ENCODE peak calls at places on chromosome 1, in seven cellular contexts. One of them, this sample, is unnamed.

GRCh38 chr1:234554478-234555311 is 55.3 kb downstream of the IRF2BP2 start:
- DNase-seq in mucosa of descending colon: no peak
- DNase-seq in breast epithelium: peak; percentile 25
- DNase-seq in Peyer's patch: no peak
- DNase-seq in CD8-positive, alpha-beta T cell: no peak
- DNase-seq in sigmoid colon: peak; percentile 89
- DNase-seq in uterus: peak; percentile 70
- DNase-seq in this sample: no peak

GRCh38 chr1:236038034-236038433 is 26.9 kb downstream of the NID1 start:
- DNase-seq in uterus: no peak
- DNase-seq in mucosa of descending colon: no peak
- DNase-seq in Peyer's patch: no peak
- DNase-seq in breast epithelium: no peak
- DNase-seq in sigmoid colon: peak; percentile 54
- DNase-seq in CD8-positive, alpha-beta T cell: no peak
- DNase-seq in this sample: no peak

GRCh38 chr1:107529511-107530149 is 388.8 kb downstream of the NTNG1 start:
- DNase-seq in breast epithelium: no peak
- DNase-seq in Peyer's patch: peak; percentile 66
- DNase-seq in uterus: no peak
- DNase-seq in sigmoid colon: no peak
- DNase-seq in CD8-positive, alpha-beta T cell: no peak
- DNase-seq in mucosa of descending colon: peak; percentile 50
- DNase-seq in this sample: no peak

GRCh38 chr1:243354511-243355153 is 98.8 kb downstream of the SDCCAG8 start:
- DNase-seq in CD8-positive, alpha-beta T cell: no peak
- DNase-seq in mucosa of descending colon: no peak
- DNase-seq in Peyer's patch: no peak
- DNase-seq in breast epithelium: no peak
- DNase-seq in sigmoid colon: no peak
- DNase-seq in uterus: no peak
- DNase-seq in this sample: no peak

GRCh38 chr1:63322248-63322943 is at the start of gene FOXD3:
- DNase-seq in sigmoid colon: peak; percentile 85
- DNase-seq in Peyer's patch: peak; percentile 79
- DNase-seq in breast epithelium: peak; percentile 66
- DNase-seq in mucosa of descending colon: peak; percentile 78
- DNase-seq in uterus: peak; percentile 33
- DNase-seq in CD8-positive, alpha-beta T cell: no peak
- DNase-seq in this sample: peak; percentile 50

GRCh38 chr1:105793541-105794146 is 1262.8 kb upstream of the PRMT6 start:
- DNase-seq in mucosa of descending colon: peak; percentile 75
- DNase-seq in breast epithelium: no peak
- DNase-seq in sigmoid colon: no peak
- DNase-seq in CD8-positive, alpha-beta T cell: no peak
- DNase-seq in uterus: no peak
- DNase-seq in Peyer's patch: peak; percentile 61
- DNase-seq in this sample: no peak

GRCh38 chr1:206982216-206982615 is 12.0 kb upstream of the FCAMR start:
- DNase-seq in CD8-positive, alpha-beta T cell: peak; percentile 30
- DNase-seq in uterus: no peak
- DNase-seq in sigmoid colon: no peak
- DNase-seq in mucosa of descending colon: peak; percentile 87
- DNase-seq in breast epithelium: no peak
- DNase-seq in Peyer's patch: peak; percentile 90
- DNase-seq in this sample: peak; percentile 64

GRCh38 chr1:113677250-113678158 is 81.8 kb downstream of the PHTF1 start:
- DNase-seq in CD8-positive, alpha-beta T cell: no peak
- DNase-seq in Peyer's patch: peak; percentile 62
- DNase-seq in sigmoid colon: no peak
- DNase-seq in mucosa of descending colon: peak; percentile 21
- DNase-seq in uterus: no peak
- DNase-seq in breast epithelium: no peak
- DNase-seq in this sample: no peak

GRCh38 chr1:30081379-30082102 is 641.8 kb downstream of the MATN1 start:
- DNase-seq in CD8-positive, alpha-beta T cell: no peak
- DNase-seq in breast epithelium: no peak
- DNase-seq in mucosa of descending colon: no peak
- DNase-seq in sigmoid colon: no peak
- DNase-seq in Peyer's patch: no peak
- DNase-seq in uterus: no peak
- DNase-seq in this sample: no peak

GRCh38 chr1:10724948-10725852 is 71.2 kb downstream of the CASZ1 start:
- DNase-seq in breast epithelium: peak; percentile 72
- DNase-seq in CD8-positive, alpha-beta T cell: no peak
- DNase-seq in Peyer's patch: no peak
- DNase-seq in uterus: peak; percentile 63
- DNase-seq in mucosa of descending colon: no peak
- DNase-seq in sigmoid colon: peak; percentile 84
- DNase-seq in this sample: peak; percentile 74

GRCh38 chr1:204721378-204722041 is 36.0 kb upstream of the LRRN2 start:
- DNase-seq in uterus: no peak
- DNase-seq in Peyer's patch: no peak
- DNase-seq in sigmoid colon: peak; percentile 9
- DNase-seq in mucosa of descending colon: no peak
- DNase-seq in breast epithelium: no peak
- DNase-seq in CD8-positive, alpha-beta T cell: no peak
- DNase-seq in this sample: no peak

GRCh38 chr1:14538335-14538734 is 60.1 kb upstream of the KAZN start:
- DNase-seq in breast epithelium: no peak
- DNase-seq in Peyer's patch: no peak
- DNase-seq in sigmoid colon: no peak
- DNase-seq in mucosa of descending colon: no peak
- DNase-seq in CD8-positive, alpha-beta T cell: no peak
- DNase-seq in uterus: no peak
- DNase-seq in this sample: no peak

GRCh38 chr1:246681822-246682221 is 42.4 kb upstream of the SCCPDH start:
- DNase-seq in sigmoid colon: no peak
- DNase-seq in Peyer's patch: no peak
- DNase-seq in breast epithelium: no peak
- DNase-seq in mucosa of descending colon: no peak
- DNase-seq in uterus: peak; percentile 33
- DNase-seq in CD8-positive, alpha-beta T cell: no peak
- DNase-seq in this sample: no peak

GRCh38 chr1:89833183-89834077 is 12.6 kb downstream of the LRRC8D start:
- DNase-seq in CD8-positive, alpha-beta T cell: no peak
- DNase-seq in sigmoid colon: no peak
- DNase-seq in uterus: no peak
- DNase-seq in mucosa of descending colon: no peak
- DNase-seq in Peyer's patch: no peak
- DNase-seq in breast epithelium: no peak
- DNase-seq in this sample: no peak

GRCh38 chr1:226653311-226653921 is 85.7 kb downstream of the ITPKB start:
- DNase-seq in breast epithelium: no peak
- DNase-seq in uterus: no peak
- DNase-seq in CD8-positive, alpha-beta T cell: peak; percentile 50
- DNase-seq in Peyer's patch: peak; percentile 89
- DNase-seq in mucosa of descending colon: no peak
- DNase-seq in sigmoid colon: no peak
- DNase-seq in this sample: no peak

GRCh38 chr1:207993477-207994445 is 82.8 kb upstream of the CD34 start:
- DNase-seq in Peyer's patch: no peak
- DNase-seq in sigmoid colon: no peak
- DNase-seq in breast epithelium: no peak
- DNase-seq in uterus: no peak
- DNase-seq in CD8-positive, alpha-beta T cell: no peak
- DNase-seq in mucosa of descending colon: no peak
- DNase-seq in this sample: no peak

GRCh38 chr1:179714159-179714558 is 28.9 kb upstream of the FAM163A start:
- DNase-seq in Peyer's patch: no peak
- DNase-seq in mucosa of descending colon: no peak
- DNase-seq in sigmoid colon: no peak
- DNase-seq in breast epithelium: no peak
- DNase-seq in uterus: no peak
- DNase-seq in CD8-positive, alpha-beta T cell: no peak
- DNase-seq in this sample: no peak

GRCh38 chr1:159775716-159776115 is 5.0 kb upstream of the DUSP23 start:
- DNase-seq in sigmoid colon: no peak
- DNase-seq in breast epithelium: no peak
- DNase-seq in CD8-positive, alpha-beta T cell: no peak
- DNase-seq in Peyer's patch: no peak
- DNase-seq in mucosa of descending colon: peak; percentile 14
- DNase-seq in uterus: no peak
- DNase-seq in this sample: no peak
- TF ChIP-seq CTCF in sigmoid colon: no peak
- TF ChIP-seq CTCF in breast epithelium: no peak
- TF ChIP-seq CTCF in CD8-positive, alpha-beta T cell: no peak
- TF ChIP-seq CTCF in Peyer's patch: no peak
- TF ChIP-seq CTCF in mucosa of descending colon: no peak
- TF ChIP-seq CTCF in uterus: no peak
- TF ChIP-seq CTCF in this sample: no peak

GRCh38 chr1:40606160-40606559 is 59.3 kb downstream of the RIMS3 start:
- DNase-seq in Peyer's patch: no peak
- DNase-seq in mucosa of descending colon: no peak
- DNase-seq in CD8-positive, alpha-beta T cell: no peak
- DNase-seq in sigmoid colon: no peak
- DNase-seq in breast epithelium: no peak
- DNase-seq in uterus: no peak
- DNase-seq in this sample: no peak
- H3K4me1 ChIP-seq in Peyer's patch: no peaks in the 10 kb centered on the region
- H3K4me1 ChIP-seq in mucosa of descending colon: no peaks in the 10 kb centered on the region
- H3K4me1 ChIP-seq in CD8-positive, alpha-beta T cell: no peaks in the 10 kb centered on the region
- H3K4me1 ChIP-seq in sigmoid colon: no peaks in the 10 kb centered on the region
- H3K4me1 ChIP-seq in breast epithelium: no peaks in the 10 kb centered on the region
- H3K4me1 ChIP-seq in uterus: no peaks in the 10 kb centered on the region
- H3K4me1 ChIP-seq in this sample: no peaks in the 10 kb centered on the region

GRCh38 chr1:214816603-214817002 is 213.6 kb downstream of the CENPF start:
- DNase-seq in breast epithelium: no peak
- DNase-seq in mucosa of descending colon: no peak
- DNase-seq in CD8-positive, alpha-beta T cell: no peak
- DNase-seq in sigmoid colon: no peak
- DNase-seq in Peyer's patch: no peak
- DNase-seq in uterus: no peak
- DNase-seq in this sample: no peak
- TF ChIP-seq CTCF in breast epithelium: no peak
- TF ChIP-seq CTCF in mucosa of descending colon: no peak
- TF ChIP-seq CTCF in CD8-positive, alpha-beta T cell: no peak
- TF ChIP-seq CTCF in sigmoid colon: no peak
- TF ChIP-seq CTCF in Peyer's patch: no peak
- TF ChIP-seq CTCF in uterus: no peak
- TF ChIP-seq CTCF in this sample: no peak

GRCh38 chr1:112629256-112629655 is 9.6 kb downstream of the CAPZA1 start:
- DNase-seq in sigmoid colon: no peak
- DNase-seq in uterus: no peak
- DNase-seq in breast epithelium: no peak
- DNase-seq in mucosa of descending colon: no peak
- DNase-seq in CD8-positive, alpha-beta T cell: no peak
- DNase-seq in Peyer's patch: no peak
- DNase-seq in this sample: no peak

GRCh38 chr1:112628516-112628915 is 8.9 kb downstream of the CAPZA1 start:
- DNase-seq in CD8-positive, alpha-beta T cell: no peak
- DNase-seq in mucosa of descending colon: no peak
- DNase-seq in uterus: no peak
- DNase-seq in Peyer's patch: no peak
- DNase-seq in sigmoid colon: no peak
- DNase-seq in breast epithelium: no peak
- DNase-seq in this sample: no peak

GRCh38 chr1:112626887-112627286 is 7.3 kb downstream of the CAPZA1 start:
- DNase-seq in uterus: no peak
- DNase-seq in mucosa of descending colon: no peak
- DNase-seq in breast epithelium: no peak
- DNase-seq in Peyer's patch: no peak
- DNase-seq in sigmoid colon: no peak
- DNase-seq in CD8-positive, alpha-beta T cell: no peak
- DNase-seq in this sample: no peak

GRCh38 chr1:112625696-112626095 is 6.1 kb downstream of the CAPZA1 start:
- DNase-seq in CD8-positive, alpha-beta T cell: no peak
- DNase-seq in uterus: no peak
- DNase-seq in mucosa of descending colon: no peak
- DNase-seq in Peyer's patch: no peak
- DNase-seq in breast epithelium: no peak
- DNase-seq in sigmoid colon: no peak
- DNase-seq in this sample: no peak

DNA sequence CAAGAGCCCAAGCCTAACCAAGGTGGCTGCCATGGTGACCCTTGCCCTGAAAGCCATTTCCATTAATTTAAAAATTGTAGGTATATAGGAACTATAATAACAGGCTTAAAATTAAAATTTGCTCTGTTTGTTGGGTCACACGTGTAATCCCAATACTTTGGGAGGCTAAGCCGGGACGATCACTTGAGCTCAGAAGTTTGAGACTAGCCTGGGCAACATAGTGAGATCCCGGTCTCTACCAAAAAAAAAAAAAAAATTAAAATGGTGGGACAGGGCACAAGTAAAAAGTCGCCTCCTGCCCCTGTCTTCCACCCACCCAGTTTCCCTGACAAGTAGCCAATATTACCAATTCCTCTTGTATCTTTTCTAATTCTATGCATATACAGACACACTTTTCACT is 6.6 kb downstream of the CAPZA1 start:
- DNase-seq in sigmoid colon: no peak
- DNase-seq in uterus: no peak
- DNase-seq in Peyer's patch: no peak
- DNase-seq in CD8-positive, alpha-beta T cell: no peak
- DNase-seq in breast epithelium: no peak
- DNase-seq in mucosa of descending colon: no peak
- DNase-seq in this sample: no peak
- H3K4me1 ChIP-seq in sigmoid colon: no peaks in the 10 kb centered on the region
- H3K4me1 ChIP-seq in uterus: peaks cover 6% of the 10 kb centered on the region
- H3K4me1 ChIP-seq in Peyer's patch: peaks cover 4% of the 10 kb centered on the region
- H3K4me1 ChIP-seq in CD8-positive, alpha-beta T cell: peaks cover 52% of the 10 kb centered on the region
- H3K4me1 ChIP-seq in breast epithelium: no peaks in the 10 kb centered on the region
- H3K4me1 ChIP-seq in mucosa of descending colon: peaks cover 23% of the 10 kb centered on the region
- H3K4me1 ChIP-seq in this sample: peaks cover 7% of the 10 kb centered on the region

GRCh38 chr1:44371206-44371605 is 16.1 kb upstream of the ERI3 start:
- DNase-seq in breast epithelium: no peak
- DNase-seq in sigmoid colon: no peak
- DNase-seq in mucosa of descending colon: no peak
- DNase-seq in Peyer's patch: no peak
- DNase-seq in uterus: no peak
- DNase-seq in CD8-positive, alpha-beta T cell: no peak
- DNase-seq in this sample: no peak
- TF ChIP-seq CTCF in breast epithelium: no peak
- TF ChIP-seq CTCF in sigmoid colon: no peak
- TF ChIP-seq CTCF in mucosa of descending colon: no peak
- TF ChIP-seq CTCF in Peyer's patch: no peak
- TF ChIP-seq CTCF in uterus: no peak
- TF ChIP-seq CTCF in CD8-positive, alpha-beta T cell: no peak
- TF ChIP-seq CTCF in this sample: no peak

DNA sequence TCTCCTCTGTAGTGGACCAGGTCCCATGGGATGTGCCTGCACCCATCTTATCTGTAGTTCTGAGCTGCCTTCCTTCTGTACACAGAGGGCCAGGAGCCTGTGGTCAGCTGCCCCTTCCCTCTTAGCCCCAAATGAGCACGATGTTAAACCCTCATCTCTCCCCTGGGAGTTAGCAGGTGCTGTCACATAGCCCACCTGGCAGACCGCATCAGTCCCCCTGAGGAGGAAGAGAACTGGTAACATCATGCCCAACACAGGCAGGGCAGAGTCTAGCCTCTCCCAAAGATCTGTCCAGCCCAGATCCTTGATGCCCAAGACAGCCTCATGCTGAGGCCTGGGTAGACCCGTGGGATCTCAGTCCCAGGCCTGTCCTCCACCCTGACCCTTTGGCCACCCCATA is 4.7 kb downstream of the TIE1 start:
- DNase-seq in breast epithelium: no peak
- DNase-seq in mucosa of descending colon: no peak
- DNase-seq in uterus: no peak
- DNase-seq in CD8-positive, alpha-beta T cell: no peak
- DNase-seq in Peyer's patch: no peak
- DNase-seq in sigmoid colon: peak; percentile 35
- DNase-seq in this sample: peak; percentile 15
- H3K4me1 ChIP-seq in breast epithelium: no peaks in the 10 kb centered on the region
- H3K4me1 ChIP-seq in mucosa of descending colon: peaks cover 22% of the 10 kb centered on the region
- H3K4me1 ChIP-seq in uterus: no peaks in the 10 kb centered on the region
- H3K4me1 ChIP-seq in CD8-positive, alpha-beta T cell: no peaks in the 10 kb centered on the region
- H3K4me1 ChIP-seq in Peyer's patch: no peaks in the 10 kb centered on the region
- H3K4me1 ChIP-seq in sigmoid colon: no peaks in the 10 kb centered on the region
- H3K4me1 ChIP-seq in this sample: no peaks in the 10 kb centered on the region

This sample was measured in pancreas.